ENCODE peak calls at places on chromosomes 7 and 10, in six cellular contexts. N is neural progenitor cell; W is CD8-positive, alpha-beta T cell; D is activated naive CD4-positive, alpha-beta T cell treated with anti-CD3 and anti-CD28 coated beads for 36 hours; J is choroid plexus epithelial cell; S is NT2/D1. Q is an unnamed sample.

GRCh38 chr10:100882251-100882643 is 30.5 kb upstream of the SLF2 start:
- DNase-seq in S (no peak), J (no peak), W (no peak), D (no peak), N (no peak), Q (no peak)

GRCh38 chr10:120588311-120588710 is 131.3 kb downstream of the PLPP4 start:
- DNase-seq in N (no peak), S (no peak), J (no peak), W (no peak), D (no peak), Q (peak; percentile 72)

GRCh38 chr10:9018844-9019173 is 964.3 kb downstream of the GATA3 start:
- DNase-seq in W (no peak), S (no peak), N (no peak), D (no peak), J (no peak), Q (no peak)

GRCh38 chr7:18200855-18201254 is 173.2 kb upstream of the PRPS1L1 start:
- DNase-seq in S (no peak), N (no peak), J (no peak), D (no peak), W (no peak), Q (no peak)

GRCh38 chr10:112832361-112832878 is 117.6 kb upstream of the TCF7L2 start:
- DNase-seq in N (peak; percentile 29), D (no peak), S (peak; percentile 77), W (no peak), J (peak; percentile 63), Q (peak; percentile 86)

GRCh38 chr7:52233248-52233647 is 802.2 kb upstream of the POM121L12 start:
- DNase-seq in J (no peak), S (no peak), W (no peak), N (no peak), D (no peak), Q (peak; percentile 62)

GRCh38 chr7:1700536-1701333 is 30.7 kb downstream of the ELFN1 start:
- DNase-seq in S (no peak), D (no peak), N (no peak), J (no peak), W (no peak), Q (no peak)

GRCh38 chr7:51015581-51015980 is 232.9 kb upstream of the GRB10 start:
- DNase-seq in J (no peak), N (no peak), S (no peak), W (no peak), D (no peak), Q (no peak)

GRCh38 chr7:84372712-84373111 is 178.1 kb upstream of the SEMA3A start:
- DNase-seq in W (no peak), J (peak; percentile 41), N (no peak), D (no peak), S (no peak), Q (no peak)

GRCh38 chr7:129388353-129389098 is 45.7 kb upstream of the STRIP2 start:
- DNase-seq in J (no peak), N (no peak), W (no peak), S (no peak), D (no peak), Q (no peak)

GRCh38 chr7:90312745-90313144 is 8.4 kb downstream of the FAM237B start:
- DNase-seq in D (no peak), S (no peak), N (peak; percentile 21), J (peak; percentile 56), W (no peak), Q (peak; percentile 8)

GRCh38 chr10:14306201-14306600 is 24.5 kb downstream of the FRMD4A start:
- DNase-seq in N (no peak), S (no peak), D (no peak), W (no peak), J (no peak), Q (no peak)

GRCh38 chr10:8042864-8043568 is 11.5 kb upstream of the GATA3 start:
- DNase-seq in N (peak; percentile 46), S (no peak), J (no peak), D (no peak), W (no peak), Q (no peak)

GRCh38 chr10:82625497-82626151 is 750.6 kb downstream of the NRG3 start:
- DNase-seq in W (no peak), S (no peak), N (no peak), J (no peak), D (no peak), Q (no peak)

GRCh38 chr10:102869290-102870198 is at the start of gene AS3MT:
- DNase-seq in J (no peak), D (peak; percentile 30), S (no peak), N (peak; percentile 92), W (no peak), Q (peak; percentile 69)

GRCh38 chr7:102064361-102065025 is 222.2 kb upstream of the SH2B2 start:
- DNase-seq in D (no peak), S (no peak), W (no peak), J (peak; percentile 46), N (no peak), Q (peak; percentile 19)

GRCh38 chr7:3575753-3576531 is 274.9 kb downstream of the SDK1 start:
- DNase-seq in D (no peak), S (no peak), W (no peak), N (no peak), J (no peak), Q (no peak)

GRCh38 chr7:125383324-125383723 is 453.7 kb upstream of the POT1 start:
- DNase-seq in N (no peak), D (no peak), S (no peak), W (no peak), J (no peak), Q (no peak)

GRCh38 chr10:29356931-29357330 is 68.1 kb downstream of the LYZL1 start:
- DNase-seq in W (no peak), S (no peak), J (no peak), D (no peak), N (no peak), Q (peak; percentile 64)

GRCh38 chr7:45938626-45939302 is 17.7 kb upstream of the IGFBP3 start:
- DNase-seq in S (no peak), J (no peak), W (no peak), D (no peak), N (peak; percentile 48), Q (no peak)

GRCh38 chr7:158966780-158967390 is 110.5 kb downstream of the DYNC2I1 start:
- DNase-seq in J (no peak), S (no peak), N (no peak), W (no peak), D (no peak), Q (no peak)

GRCh38 chr7:43921423-43921822 is 4.8 kb upstream of the UBE2D4 start:
- DNase-seq in J (no peak), S (no peak), W (no peak), D (no peak), N (no peak), Q (no peak)